ENCODE peak calls at places on chromosomes 5 and 9, in nine cellular contexts. P is cardiac muscle cell; Q is stimulated activated CD8-positive, alpha-beta memory T cell treated with anti-CD3 and anti-CD28 coated beads, Interleukin-7, amount 100 ng/mL, for 4 hours; A is astrocyte; X is H54; H is cardiac fibroblast; N is hippocampal formation; K is PC-3; I is effector memory CD8-positive, alpha-beta T cell. Y is an unnamed sample.

GRCh38 chr5:150461231-150461630 is 11.7 kb upstream of the RPS14 start:
- DNase-seq in K (no peak), Q (no peak), A (no peak), N (no peak), H (no peak), X (no peak), I (no peak), P (no peak), Y (no peak)

GRCh38 chr5:107773479-107773878 is 102.7 kb upstream of the EFNA5 start:
- DNase-seq in N (no peak), X (no peak), A (no peak), P (no peak), Q (no peak), H (no peak), K (no peak), I (no peak), Y (no peak)

GRCh38 chr5:96226941-96227552 is 206.0 kb downstream of the PCSK1 start:
- DNase-seq in P (peak), H (peak), X (no peak), N (no peak), A (peak), K (peak), I (no peak), Q (no peak), Y (no peak)

GRCh38 chr9:137429974-137430722 is 7.0 kb downstream of the NOXA1 start:
- DNase-seq in H (no peak), X (no peak), I (no peak), P (no peak), K (peak), Q (no peak), A (no peak), N (no peak), Y (no peak)

GRCh38 chr5:18563853-18564252 is 929.6 kb downstream of the TAF11L14 start:
- DNase-seq in P (no peak), I (no peak), H (no peak), K (peak), N (no peak), X (no peak), Q (no peak), A (no peak), Y (no peak)

GRCh38 chr5:137714494-137714893 is 21.4 kb downstream of the KLHL3 start:
- DNase-seq in P (no peak), H (no peak), K (no peak), I (no peak), Q (no peak), X (no peak), A (no peak), N (no peak), Y (no peak)

GRCh38 chr5:82334856-82335255 is 56.7 kb upstream of the RPS23 start:
- DNase-seq in N (no peak), P (peak), A (peak), Q (no peak), I (no peak), K (no peak), H (peak), X (no peak), Y (no peak)

GRCh38 chr5:85476617-85477016 is 1091.9 kb upstream of the EDIL3 start:
- DNase-seq in X (no peak), K (no peak), I (no peak), P (no peak), Q (no peak), A (no peak), N (no peak), H (no peak), Y (no peak)

GRCh38 chr5:14574891-14575496 is 6.6 kb upstream of the OTULINL start:
- DNase-seq in P (no peak), N (no peak), X (no peak), H (peak), Q (no peak), I (no peak), A (no peak), K (peak), Y (no peak)

GRCh38 chr5:23012842-23013241 is 159.7 kb upstream of the CDH12 start:
- DNase-seq in K (no peak), N (no peak), I (no peak), A (no peak), P (no peak), X (no peak), H (no peak), Q (no peak), Y (no peak)

GRCh38 chr5:121138495-121138907 is 674.4 kb downstream of the PRR16 start:
- DNase-seq in X (no peak), P (no peak), K (peak), Q (no peak), A (peak), H (peak), I (no peak), N (no peak), Y (no peak)

GRCh38 chr5:65802820-65803219 is 80.8 kb downstream of the NLN start:
- DNase-seq in N (no peak), P (no peak), Q (no peak), I (no peak), A (no peak), X (no peak), K (no peak), H (no peak), Y (no peak)

GRCh38 chr9:131258186-131258585 is 18.1 kb downstream of the FAM78A start:
- DNase-seq in A (no peak), Q (no peak), K (no peak), I (no peak), H (no peak), P (no peak), X (no peak), N (no peak), Y (no peak)

Y was measured in caudate nucleus.